ENCODE peak calls at places on chromosomes 1 and 21, in five cellular contexts. One of them, this sample, is unnamed.

GRCh38 chr1:36165145-36165544 is 9.2 kb downstream of the MAP7D1 start:
- DNase-seq in IMR-90: no peak
- DNase-seq in trophoblast cell: no peak
- DNase-seq in H9: no peak
- DNase-seq in mesendoderm: no peak
- DNase-seq in this sample: no peak

GRCh38 chr1:12057382-12057781 is 5.7 kb upstream of the TNFRSF8 start:
- DNase-seq in IMR-90: peak; percentile 23
- DNase-seq in trophoblast cell: no peak
- DNase-seq in H9: no peak
- DNase-seq in mesendoderm: no peak
- DNase-seq in this sample: no peak

GRCh38 chr1:219123041-219123440 is 50.6 kb upstream of the LYPLAL1 start:
- DNase-seq in IMR-90: peak; percentile 12
- DNase-seq in trophoblast cell: no peak
- DNase-seq in H9: no peak
- DNase-seq in mesendoderm: peak; percentile 6
- DNase-seq in this sample: no peak

GRCh38 chr1:62356257-62356835 is 37.1 kb upstream of the KANK4 start:
- DNase-seq in IMR-90: peak; percentile 70
- DNase-seq in trophoblast cell: peak; percentile 91
- DNase-seq in H9: no peak
- DNase-seq in mesendoderm: peak; percentile 45
- DNase-seq in this sample: no peak

GRCh38 chr1:246063013-246063616 is 444.0 kb downstream of the SMYD3 start:
- DNase-seq in IMR-90: no peak
- DNase-seq in trophoblast cell: no peak
- DNase-seq in H9: no peak
- DNase-seq in mesendoderm: no peak
- DNase-seq in this sample: no peak

GRCh38 chr21:38945536-38946245 is 140.0 kb downstream of the ETS2 start:
- DNase-seq in IMR-90: peak; percentile 58
- DNase-seq in trophoblast cell: no peak
- DNase-seq in H9: peak; percentile 41
- DNase-seq in mesendoderm: peak; percentile 88
- DNase-seq in this sample: peak; percentile 71

GRCh38 chr1:25765910-25766645 is 33.9 kb upstream of the SELENON start:
- DNase-seq in IMR-90: no peak
- DNase-seq in trophoblast cell: no peak
- DNase-seq in H9: no peak
- DNase-seq in mesendoderm: no peak
- DNase-seq in this sample: no peak

GRCh38 chr1:29211086-29212030 is 19.4 kb downstream of the MECR start:
- DNase-seq in IMR-90: no peak
- DNase-seq in trophoblast cell: no peak
- DNase-seq in H9: no peak
- DNase-seq in mesendoderm: no peak
- DNase-seq in this sample: no peak

GRCh38 chr1:212098340-212098739 is 62.8 kb downstream of the DTL start:
- DNase-seq in IMR-90: no peak
- DNase-seq in trophoblast cell: no peak
- DNase-seq in H9: no peak
- DNase-seq in mesendoderm: peak; percentile 35
- DNase-seq in this sample: no peak

DNA sequence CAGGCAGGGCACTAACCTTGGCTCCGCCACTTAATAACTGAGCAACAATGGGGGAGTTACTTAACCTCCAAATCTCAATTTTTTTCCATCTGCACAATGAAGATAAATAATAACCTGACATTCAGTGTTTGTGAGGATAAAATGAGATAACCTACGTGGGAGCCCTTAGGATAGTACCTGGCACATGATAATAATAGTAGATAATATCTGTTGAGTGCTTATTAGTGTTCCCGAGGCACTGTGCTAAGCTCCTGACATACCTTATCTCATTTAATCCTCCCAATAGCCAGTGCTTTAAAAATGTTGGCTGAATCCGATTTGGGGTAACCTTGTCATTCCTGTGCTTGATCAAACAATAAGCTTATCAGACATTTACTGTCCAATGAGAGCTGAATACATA is 128.7 kb upstream of the UBE2U start:
- DNase-seq in IMR-90: no peak
- DNase-seq in trophoblast cell: no peak
- DNase-seq in H9: no peak
- DNase-seq in mesendoderm: no peak
- DNase-seq in this sample: no peak
- H3K18ac ChIP-seq in IMR-90: no peak overlapping the region
- H3K18ac ChIP-seq in trophoblast cell: no peak overlapping the region
- H3K18ac ChIP-seq in H9: no peak overlapping the region
- H3K18ac ChIP-seq in mesendoderm: no peak overlapping the region
- H3K18ac ChIP-seq in this sample: no peak overlapping the region

GRCh38 chr1:2033165-2033564 is 14.0 kb downstream of the GABRD start:
- DNase-seq in IMR-90: no peak
- DNase-seq in trophoblast cell: no peak
- DNase-seq in H9: no peak
- DNase-seq in mesendoderm: no peak
- DNase-seq in this sample: no peak
- H3K4me2 ChIP-seq in IMR-90: no peak overlapping the region
- H3K4me2 ChIP-seq in trophoblast cell: no peak overlapping the region
- H3K4me2 ChIP-seq in H9: no peak overlapping the region
- H3K4me2 ChIP-seq in mesendoderm: no peak overlapping the region
- H3K4me2 ChIP-seq in this sample: no peak overlapping the region

GRCh38 chr1:30757196-30757949 is at the start of gene LAPTM5:
- DNase-seq in IMR-90: no peak
- DNase-seq in trophoblast cell: no peak
- DNase-seq in H9: no peak
- DNase-seq in mesendoderm: no peak
- DNase-seq in this sample: no peak
- H3K18ac ChIP-seq in IMR-90: no peak within 1 kb of the TSS
- H3K18ac ChIP-seq in trophoblast cell: peak within 1 kb of the TSS; percentile 36
- H3K18ac ChIP-seq in H9: no peak within 1 kb of the TSS
- H3K18ac ChIP-seq in mesendoderm: no peak within 1 kb of the TSS
- H3K18ac ChIP-seq in this sample: peak within 1 kb of the TSS; percentile 62

DNA sequence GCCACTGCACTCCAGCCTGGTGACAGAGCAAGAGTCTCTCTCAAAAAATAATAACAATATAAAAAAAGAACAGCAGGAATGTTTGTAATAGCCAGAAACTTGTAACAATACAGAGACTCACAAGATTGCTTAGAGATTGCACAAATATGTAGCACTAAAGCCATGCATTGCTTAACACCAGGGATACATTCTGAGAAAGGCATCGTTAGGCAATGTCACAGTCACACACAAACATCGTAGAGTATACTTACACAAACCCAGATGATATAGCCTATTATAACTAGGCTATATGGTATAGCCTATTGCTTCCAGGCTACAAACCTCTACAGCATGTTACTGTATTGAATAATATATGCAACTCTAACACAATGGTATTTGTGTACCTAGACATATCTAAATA is 45.3 kb downstream of the GPATCH2 start:
- DNase-seq in IMR-90: no peak
- DNase-seq in trophoblast cell: no peak
- DNase-seq in H9: no peak
- DNase-seq in mesendoderm: no peak
- DNase-seq in this sample: no peak
- H3K4me2 ChIP-seq in IMR-90: no peak overlapping the region
- H3K4me2 ChIP-seq in trophoblast cell: no peak overlapping the region
- H3K4me2 ChIP-seq in H9: no peak overlapping the region
- H3K4me2 ChIP-seq in mesendoderm: no peak overlapping the region
- H3K4me2 ChIP-seq in this sample: no peak overlapping the region

DNA sequence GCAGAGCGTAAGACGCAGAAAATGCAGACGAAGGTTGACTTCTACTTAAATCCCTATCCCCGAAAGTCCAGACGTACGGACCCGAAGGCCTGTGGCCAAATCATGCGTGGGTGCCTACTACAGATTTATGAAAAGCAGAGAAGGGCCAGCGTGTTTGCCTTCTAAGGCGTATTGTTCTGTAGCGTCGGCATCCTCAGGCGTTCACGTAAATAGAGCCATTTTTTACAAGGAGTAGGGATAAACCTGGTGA is 241 bp upstream of the GIPC2 start:
- DNase-seq in IMR-90: no peak
- DNase-seq in trophoblast cell: no peak
- DNase-seq in H9: no peak
- DNase-seq in mesendoderm: no peak
- DNase-seq in this sample: no peak
- H3K18ac ChIP-seq in IMR-90: no peak overlapping the region
- H3K18ac ChIP-seq in trophoblast cell: no peak overlapping the region
- H3K18ac ChIP-seq in H9: peak overlapping the region; percentile 96
- H3K18ac ChIP-seq in mesendoderm: no peak overlapping the region
- H3K18ac ChIP-seq in this sample: no peak overlapping the region

GRCh38 chr1:150808134-150808533 is at the start of gene CTSK:
- DNase-seq in IMR-90: no peak
- DNase-seq in trophoblast cell: no peak
- DNase-seq in H9: no peak
- DNase-seq in mesendoderm: no peak
- DNase-seq in this sample: no peak

GRCh38 chr1:150807674-150808073 is 386 bp downstream of the CTSK start:
- DNase-seq in IMR-90: no peak
- DNase-seq in trophoblast cell: no peak
- DNase-seq in H9: no peak
- DNase-seq in mesendoderm: no peak
- DNase-seq in this sample: no peak

GRCh38 chr1:150807257-150807637 is 813 bp downstream of the CTSK start:
- DNase-seq in IMR-90: no peak
- DNase-seq in trophoblast cell: no peak
- DNase-seq in H9: no peak
- DNase-seq in mesendoderm: no peak
- DNase-seq in this sample: no peak

GRCh38 chr1:150804671-150805070 is 3.4 kb downstream of the CTSK start:
- DNase-seq in IMR-90: peak; percentile 70
- DNase-seq in trophoblast cell: peak; percentile 7
- DNase-seq in H9: no peak
- DNase-seq in mesendoderm: no peak
- DNase-seq in this sample: no peak

GRCh38 chr1:150805899-150806298 is 2.2 kb downstream of the CTSK start:
- DNase-seq in IMR-90: no peak
- DNase-seq in trophoblast cell: no peak
- DNase-seq in H9: no peak
- DNase-seq in mesendoderm: no peak
- DNase-seq in this sample: no peak
- H3K4me2 ChIP-seq in IMR-90: no peak overlapping the region
- H3K4me2 ChIP-seq in trophoblast cell: no peak overlapping the region
- H3K4me2 ChIP-seq in H9: no peak overlapping the region
- H3K4me2 ChIP-seq in mesendoderm: no peak overlapping the region
- H3K4me2 ChIP-seq in this sample: no peak overlapping the region

This sample was measured in neuronal stem cell.